ENCODE peak calls at places on chromosomes 6 and 20, in five cellular contexts. V is stimulated activated CD4-positive, alpha-beta T cell treated with anti-CD3 and anti-CD28 coated beads, Interleukin-12 subunit alpha, Interleukin-12 subunit beta, amount 100 ng/mL, for 48 hours; F is stimulated activated CD8-positive, alpha-beta memory T cell treated with anti-CD3 and anti-CD28 coated beads, Interleukin-2, amount 100 ng/mL, for 48 hours; Q is ELR; G is SW480. B is an unnamed sample.

GRCh38 chr20:6870559-6870958 is 103.1 kb downstream of the BMP2 start:
- DNase-seq in V (no peak), F (no peak), Q (no peak), G (no peak), B (no peak)

GRCh38 chr6:37110455-37111155 is 59.3 kb upstream of the PIM1 start:
- DNase-seq in V (peak), F (no peak), Q (no peak), G (no peak), B (no peak)

GRCh38 chr6:33914519-33915120 is 110.8 kb upstream of the MLN start:
- DNase-seq in V (no peak), F (no peak), Q (no peak), G (no peak), B (no peak)

GRCh38 chr6:157849288-157850017 is 26.4 kb downstream of the SNX9 start:
- DNase-seq in V (no peak), F (no peak), Q (no peak), G (no peak), B (peak)

GRCh38 chr6:111536888-111537287 is 53.9 kb upstream of the REV3L start:
- DNase-seq in V (no peak), F (no peak), Q (no peak), G (no peak), B (no peak)

GRCh38 chr6:2942916-2943563 is 28.3 kb downstream of the SERPINB6 start:
- DNase-seq in V (no peak), F (no peak), Q (no peak), G (no peak), B (no peak)

GRCh38 chr20:45735988-45736387 is 13.8 kb downstream of the SPINT4 start:
- DNase-seq in V (no peak), F (no peak), Q (no peak), G (no peak), B (no peak)

GRCh38 chr6:161273356-161273751 is 507 bp downstream of the AGPAT4 start:
- DNase-seq in V (no peak), F (no peak), Q (no peak), G (no peak), B (peak)

GRCh38 chr6:45538636-45539035 is 160.9 kb upstream of the SUPT3H start:
- DNase-seq in V (no peak), F (no peak), Q (no peak), G (no peak), B (no peak)

GRCh38 chr6:2433686-2434085 is 188.3 kb upstream of the GMDS start:
- DNase-seq in V (no peak), F (no peak), Q (no peak), G (no peak), B (no peak)

GRCh38 chr6:76003115-76003514 is 69.3 kb downstream of the IMPG1 start:
- DNase-seq in V (no peak), F (no peak), Q (no peak), G (no peak), B (no peak)

GRCh38 chr6:133889557-133890301 is 816 bp downstream of the TCF21 start:
- DNase-seq in V (no peak), F (no peak), Q (no peak), G (no peak), B (no peak)

GRCh38 chr6:165447141-165447540 is 137.7 kb upstream of the C6orf118 start:
- DNase-seq in V (no peak), F (no peak), Q (no peak), G (no peak), B (no peak)

B was measured in kidney tubule cell.